ENCODE peak calls at places on chromosomes 4 and X, in six cellular contexts. N is heart left ventricle; O is A172; B is PC-3; H is T-helper 1 cell; R is stimulated activated CD4-positive, alpha-beta T cell treated with anti-CD3 and anti-CD28 coated beads, Interleukin-2, amount 100 ng/mL, for 48 hours. I is an unnamed sample.

GRCh38 chrX:119729408-119730201 is 28.8 kb upstream of the SOWAHD start:
- DNase-seq in N (no peak), O (peak), B (peak), H (peak), R (peak), I (peak)

GRCh38 chrX:65837875-65838549 is 170.6 kb downstream of the MSN start:
- DNase-seq in N (no peak), O (no peak), B (no peak), H (no peak), R (no peak), I (no peak)

GRCh38 chr4:188439641-188440311 is 300.5 kb downstream of the TRIML1 start:
- DNase-seq in N (peak), O (peak), B (peak), H (no peak), R (no peak), I (no peak)

GRCh38 chrX:25012433-25012735 is 3.4 kb downstream of the ARX start:
- DNase-seq in N (no peak), O (no peak), B (no peak), H (no peak), R (no peak), I (no peak)

GRCh38 chrX:15321447-15321846 is 6.0 kb upstream of the ASB11 start:
- DNase-seq in N (no peak), O (no peak), B (no peak), H (no peak), R (no peak), I (no peak)

GRCh38 chrX:3717742-3718420 is 4.4 kb upstream of the PRKX start:
- DNase-seq in N (no peak), O (no peak), B (peak), H (no peak), R (no peak), I (no peak)

GRCh38 chr4:33724685-33725084 is 2519.6 kb downstream of the ARAP2 start:
- DNase-seq in N (no peak), O (no peak), B (no peak), H (no peak), R (no peak), I (no peak)

GRCh38 chr4:175298119-175298518 is 380.0 kb downstream of the ADAM29 start:
- DNase-seq in N (no peak), O (no peak), B (peak), H (no peak), R (no peak), I (no peak)

GRCh38 chr4:41339812-41340809 is 83.4 kb downstream of the UCHL1 start:
- DNase-seq in N (no peak), O (peak), B (peak), H (no peak), R (no peak), I (no peak)

GRCh38 chr4:180706766-180707165 is 1536.4 kb upstream of the TENM3 start:
- DNase-seq in N (no peak), O (no peak), B (no peak), H (no peak), R (no peak), I (no peak)

GRCh38 chr4:8607603-8608481 is 15.3 kb downstream of the CPZ start:
- DNase-seq in N (no peak), O (no peak), B (peak), H (no peak), R (peak), I (no peak)

GRCh38 chr4:1506956-1507721 is 100.9 kb upstream of the NKX1-1 start:
- DNase-seq in N (no peak), O (no peak), B (no peak), H (no peak), R (no peak), I (no peak)

GRCh38 chr4:55121246-55121645 is 4.1 kb downstream of the KDR start:
- DNase-seq in N (no peak), O (no peak), B (peak), H (no peak), R (no peak), I (no peak)

GRCh38 chr4:159414305-159414704 is 311.4 kb downstream of the RAPGEF2 start:
- DNase-seq in N (no peak), O (no peak), B (no peak), H (no peak), R (no peak), I (no peak)

GRCh38 chr4:4981427-4981826 is 37.8 kb downstream of the CYTL1 start:
- DNase-seq in N (no peak), O (no peak), B (no peak), H (no peak), R (no peak), I (no peak)

GRCh38 chr4:55158957-55159356 is 33.6 kb upstream of the KDR start:
- DNase-seq in N (no peak), O (no peak), B (no peak), H (no peak), R (no peak), I (no peak)

GRCh38 chrX:106300239-106300638 is 132.1 kb downstream of the PWWP3B start:
- DNase-seq in N (no peak), O (no peak), B (peak), H (no peak), R (no peak), I (no peak)

GRCh38 chr4:96787766-96788165 is 947.9 kb downstream of the PDHA2 start:
- DNase-seq in N (no peak), O (no peak), B (no peak), H (no peak), R (no peak), I (no peak)

GRCh38 chr4:166091914-166092510 is 219.0 kb downstream of the TLL1 start:
- DNase-seq in N (no peak), O (peak), B (peak), H (no peak), R (no peak), I (no peak)

GRCh38 chr4:1151541-1151940 is 20.8 kb downstream of the SPON2 start:
- DNase-seq in N (no peak), O (no peak), B (no peak), H (no peak), R (no peak), I (no peak)

GRCh38 chr4:98745372-98745771 is 87.0 kb upstream of the TSPAN5 start:
- DNase-seq in N (no peak), O (peak), B (peak), H (no peak), R (no peak), I (no peak)

GRCh38 chr4:10085386-10085785 is 31.2 kb downstream of the WDR1 start:
- DNase-seq in N (peak), O (no peak), B (no peak), H (no peak), R (no peak), I (no peak)

GRCh38 chr4:95050980-95051688 is 293.4 kb downstream of the BMPR1B start:
- DNase-seq in N (no peak), O (no peak), B (no peak), H (no peak), R (no peak), I (no peak)

GRCh38 chrX:101265869-101266428 is 25.2 kb downstream of the TAF7L start:
- DNase-seq in N (no peak), O (peak), B (peak), H (no peak), R (no peak), I (no peak)

GRCh38 chrX:47204970-47205369 is 11.3 kb downstream of the UBA1 start:
- DNase-seq in N (no peak), O (no peak), B (no peak), H (no peak), R (no peak), I (no peak)

GRCh38 chrX:43971966-43972961 is 926 bp downstream of the NDP start:
- DNase-seq in N (no peak), O (peak), B (peak), H (no peak), R (no peak), I (no peak)

GRCh38 chrX:145524931-145525330 is 277.6 kb downstream of the SPANXN1 start:
- DNase-seq in N (no peak), O (no peak), B (no peak), H (no peak), R (no peak), I (no peak)

GRCh38 chrX:150648296-150648940 is 44.8 kb upstream of the MTMR1 start:
- DNase-seq in N (no peak), O (no peak), B (no peak), H (no peak), R (no peak), I (no peak)

GRCh38 chr4:52658671-52659015 is 458 bp downstream of the USP46 start:
- DNase-seq in N (no peak), O (no peak), B (no peak), H (no peak), R (peak), I (peak)

GRCh38 chr4:173146456-173146855 is 22.2 kb upstream of the GALNT7 start:
- DNase-seq in N (no peak), O (no peak), B (no peak), H (no peak), R (no peak), I (no peak)

GRCh38 chr4:26583538-26583864 is 383 bp upstream of the TBC1D19 start:
- DNase-seq in N (no peak), O (no peak), B (peak), H (no peak), R (no peak), I (no peak)

GRCh38 chr4:119190354-119190753 is 22.2 kb upstream of the USP53 start:
- DNase-seq in N (no peak), O (no peak), B (no peak), H (no peak), R (no peak), I (no peak)

GRCh38 chrX:56766554-56767412 is 37.7 kb downstream of the NBDY start:
- DNase-seq in N (no peak), O (no peak), B (no peak), H (no peak), R (no peak), I (no peak)